ENCODE peak calls at places on chromosomes 6 and 20, in ten cellular contexts. H is AML-193; R is activated T-helper 2 cell treated with anti-CD3 and anti-CD28 coated beads, Interferon-gamma antibody, Interleukin-2, Interleukin-4, amounts not matched to agents 10 μg/mL and 5 μg/mL and 100 μg/mL, durations not matched to agents 14 hours and 24 hours and 36 hours; M is activated T-cell treated with anti-CD3 and anti-CD28 coated beads, Interleukin-2, amount 50 U/mL, for 1 hour; N is activated gamma-delta T cell treated with Interleukin-2 at 50 U/mL for 16 hours; J is stimulated activated CD4-positive, alpha-beta T cell treated with anti-CD3 and anti-CD28 coated beads, Interleukin-4, amount 100 ng/mL, for 48 hours; A is fibroblast of mammary gland; V is iPS DF 6.9; P is pancreas; Y is central memory CD4-positive, alpha-beta T cell. K is an unnamed sample.

GRCh38 chr20:59192533-59192896 is 28.9 kb downstream of the ZNF831 start:
- DNase-seq in H (no peak), R (no peak), M (no peak), N (no peak), J (no peak), A (no peak), V (no peak), P (no peak), Y (no peak), K (no peak)

GRCh38 chr20:33689973-33690372 is 3.8 kb upstream of the E2F1 start:
- DNase-seq in H (peak), R (peak), M (peak), N (peak), J (no peak), A (peak), V (no peak), P (no peak), Y (peak), K (peak)

GRCh38 chr20:49420292-49420691 is 62.2 kb downstream of the KCNB1 start:
- DNase-seq in H (no peak), R (no peak), M (no peak), N (no peak), J (no peak), A (no peak), V (no peak), P (no peak), Y (no peak), K (no peak)

GRCh38 chr6:119134752-119135151 is 56.3 kb upstream of the FAM184A start:
- DNase-seq in H (no peak), R (no peak), M (no peak), N (no peak), J (no peak), A (no peak), V (no peak), P (no peak), Y (no peak), K (no peak)

GRCh38 chr6:52994789-52995078 is 350 bp downstream of the GSTA4 start:
- DNase-seq in H (no peak), R (no peak), M (no peak), N (peak), J (peak), A (no peak), V (no peak), P (peak), Y (peak), K (no peak)

GRCh38 chr6:47633141-47633540 is 65.2 kb upstream of the ADGRF4 start:
- DNase-seq in H (no peak), R (no peak), M (no peak), N (no peak), J (no peak), A (peak), V (no peak), P (no peak), Y (no peak), K (peak)

GRCh38 chr6:43129434-43130194 is 41.5 kb upstream of the SRF start:
- DNase-seq in H (peak), R (no peak), M (no peak), N (no peak), J (no peak), A (peak), V (no peak), P (no peak), Y (no peak), K (peak)

GRCh38 chr6:99362644-99363268 is 13.3 kb upstream of the FAXC start:
- DNase-seq in H (no peak), R (no peak), M (no peak), N (no peak), J (no peak), A (no peak), V (no peak), P (no peak), Y (no peak), K (no peak)

GRCh38 chr20:48676125-48676524 is 151.7 kb downstream of the PREX1 start:
- DNase-seq in H (no peak), R (no peak), M (no peak), N (no peak), J (no peak), A (no peak), V (no peak), P (no peak), Y (no peak), K (no peak)

K was measured in LHCN-M2.